ENCODE peak calls at places on chromosomes 16 and 17, in seven cellular contexts. E is A549, K is breast epithelium, S is sigmoid colon, F is colonic mucosa, J is coronary artery, I is brain microvascular endothelial cell. N is an unnamed sample.

GRCh38 chr17:73719588-73720071 is 75.4 kb upstream of the SDK2 start:
- DNase-seq in E (no peak), K (no peak), S (peak; percentile 80), F (peak; percentile 25), J (no peak), I (no peak), N (no peak)

GRCh38 chr17:58403312-58403711 is 14.0 kb downstream of the RNF43 start:
- DNase-seq in E (no peak), K (peak; percentile 40), S (no peak), F (no peak), J (no peak), I (no peak), N (peak; percentile 58)

GRCh38 chr16:9824191-9824590 is 358.0 kb downstream of the GRIN2A start:
- DNase-seq in E (no peak), K (no peak), S (no peak), F (no peak), J (no peak), I (no peak), N (no peak)

GRCh38 chr17:32461853-32462617 is 17.7 kb downstream of the PSMD11 start:
- DNase-seq in E (peak; percentile 81), K (no peak), S (no peak), F (peak; percentile 60), J (no peak), I (peak; percentile 62), N (peak; percentile 51)

GRCh38 chr16:68372381-68372720 is 61.5 kb downstream of the PRMT7 start:
- DNase-seq in E (no peak), K (no peak), S (no peak), F (no peak), J (no peak), I (no peak), N (no peak)

GRCh38 chr16:66342294-66342900 is 24.1 kb upstream of the CDH5 start:
- DNase-seq in E (peak; percentile 43), K (no peak), S (no peak), F (no peak), J (no peak), I (no peak), N (no peak)

GRCh38 chr16:24428751-24429150 is 110.6 kb upstream of the RBBP6 start:
- DNase-seq in E (no peak), K (no peak), S (no peak), F (peak; percentile 17), J (no peak), I (no peak), N (no peak)

GRCh38 chr16:68037820-68038597 is 14.9 kb downstream of the DUS2 start:
- DNase-seq in E (no peak), K (no peak), S (peak; percentile 28), F (no peak), J (no peak), I (no peak), N (no peak)

GRCh38 chr17:78226752-78227454 is 4.5 kb upstream of the TMEM235 start:
- DNase-seq in E (no peak), K (no peak), S (no peak), F (peak; percentile 38), J (no peak), I (no peak), N (no peak)

GRCh38 chr17:5585814-5586558 is 1.7 kb upstream of the NLRP1 start:
- DNase-seq in E (no peak), K (no peak), S (no peak), F (no peak), J (no peak), I (no peak), N (peak; percentile 57)
- H3K27ac ChIP-seq in E (no peak overlapping the region), K (peak overlapping the region; percentile 84), S (no peak overlapping the region), F (no peak overlapping the region), J (peak overlapping the region; percentile 93), I (no peak overlapping the region), N (peak overlapping the region; percentile 99)

DNA sequence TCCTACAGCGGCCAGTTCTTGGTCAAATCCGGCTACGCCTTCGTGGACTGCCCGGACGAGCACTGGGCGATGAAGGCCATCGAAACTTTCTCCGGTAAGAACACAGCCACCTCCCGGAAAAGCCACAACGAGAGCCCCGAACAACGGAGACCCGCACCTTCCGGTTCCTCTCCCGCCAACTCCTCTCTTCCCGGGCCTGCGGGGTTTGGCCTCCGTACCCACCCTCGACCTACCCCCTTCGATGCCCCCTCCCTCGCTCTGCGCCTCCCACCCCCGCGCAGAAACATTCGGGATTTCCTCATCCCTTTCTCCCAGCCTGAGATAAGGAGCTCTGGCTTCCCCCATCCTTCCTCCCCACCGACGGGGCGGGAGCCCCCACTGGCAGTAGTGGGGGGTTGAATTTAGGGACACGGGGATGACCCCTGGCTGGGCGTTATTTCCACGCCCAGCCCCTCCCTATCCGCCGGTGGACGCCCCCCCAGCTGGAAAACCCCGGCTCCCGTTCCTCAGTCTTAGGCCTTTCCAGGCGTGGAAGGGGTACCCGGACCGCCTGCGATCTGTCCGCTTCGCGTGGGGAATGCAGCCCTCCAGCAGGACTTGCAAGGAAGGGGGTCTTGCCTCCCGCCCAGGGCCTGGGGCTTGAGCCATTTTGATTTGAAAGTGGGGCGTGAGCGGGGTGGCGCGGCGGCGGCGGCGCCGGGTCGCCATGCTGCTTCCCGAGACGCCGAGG is 807 bp downstream of the IGF2BP1 start:
- DNase-seq in E (no peak), K (no peak), S (no peak), F (no peak), J (peak; percentile 72), I (no peak), N (no peak)
- TF ChIP-seq CTCF in E (no peak), K (no peak), S (no peak), F (no peak), J (no peak), I (no peak), N (no peak)

DNA sequence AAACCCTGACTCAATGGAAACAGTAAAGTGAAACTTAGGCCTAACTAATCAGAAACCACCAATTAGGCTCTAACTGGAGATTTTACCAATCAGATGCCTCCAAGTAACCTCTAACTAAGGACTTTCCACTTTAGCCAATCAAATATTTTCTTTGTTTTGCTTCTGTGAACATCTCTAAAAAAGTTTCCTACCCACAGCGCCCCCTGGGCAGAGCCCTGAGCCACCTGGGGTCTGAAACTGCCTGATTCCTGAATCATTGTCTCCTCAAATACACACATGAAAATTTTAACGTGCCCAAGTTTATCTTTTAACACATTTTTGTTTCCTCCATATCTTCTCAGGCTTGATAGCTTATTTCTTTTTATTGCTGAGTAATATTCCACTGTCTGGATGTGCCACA is 19.0 kb downstream of the ADAD2 start:
- DNase-seq in E (no peak), K (no peak), S (no peak), F (no peak), J (no peak), I (no peak), N (no peak)
- H3K27ac ChIP-seq in E (no peak overlapping the region), K (no peak overlapping the region), S (no peak overlapping the region), F (no peak overlapping the region), J (no peak overlapping the region), I (no peak overlapping the region), N (no peak overlapping the region)

GRCh38 chr16:89925596-89926079 is 2.5 kb downstream of the TUBB3 start:
- DNase-seq in E (no peak), K (no peak), S (no peak), F (no peak), J (no peak), I (no peak), N (no peak)
- TF ChIP-seq CTCF in E (no peak), K (no peak), S (no peak), F (no peak), J (no peak), I (peak; percentile 26), N (no peak)

GRCh38 chr16:648071-648785 is 937 bp upstream of the WDR90 start:
- DNase-seq in E (peak; percentile 54), K (no peak), S (no peak), F (peak; percentile 87), J (no peak), I (no peak), N (peak; percentile 41)

GRCh38 chr16:646679-647172 is 2.4 kb upstream of the WDR90 start:
- DNase-seq in E (no peak), K (no peak), S (no peak), F (no peak), J (no peak), I (no peak), N (no peak)

GRCh38 chr16:645852-646678 is 3.1 kb upstream of the WDR90 start:
- DNase-seq in E (no peak), K (no peak), S (no peak), F (no peak), J (no peak), I (no peak), N (no peak)

GRCh38 chr16:648786-649589 is at the start of gene WDR90:
- DNase-seq in E (peak; percentile 94), K (peak; percentile 85), S (peak; percentile 97), F (peak; percentile 96), J (peak; percentile 94), I (peak; percentile 69), N (peak; percentile 91)

GRCh38 chr16:647173-647902 is 1.8 kb upstream of the WDR90 start:
- DNase-seq in E (no peak), K (no peak), S (no peak), F (peak; percentile 61), J (no peak), I (no peak), N (no peak)
- H3K27ac ChIP-seq in E (no peak overlapping the region), K (peak overlapping the region; percentile 89), S (peak overlapping the region; percentile 22), F (peak overlapping the region; percentile 80), J (no peak overlapping the region), I (no peak overlapping the region), N (peak overlapping the region; percentile 89)

DNA sequence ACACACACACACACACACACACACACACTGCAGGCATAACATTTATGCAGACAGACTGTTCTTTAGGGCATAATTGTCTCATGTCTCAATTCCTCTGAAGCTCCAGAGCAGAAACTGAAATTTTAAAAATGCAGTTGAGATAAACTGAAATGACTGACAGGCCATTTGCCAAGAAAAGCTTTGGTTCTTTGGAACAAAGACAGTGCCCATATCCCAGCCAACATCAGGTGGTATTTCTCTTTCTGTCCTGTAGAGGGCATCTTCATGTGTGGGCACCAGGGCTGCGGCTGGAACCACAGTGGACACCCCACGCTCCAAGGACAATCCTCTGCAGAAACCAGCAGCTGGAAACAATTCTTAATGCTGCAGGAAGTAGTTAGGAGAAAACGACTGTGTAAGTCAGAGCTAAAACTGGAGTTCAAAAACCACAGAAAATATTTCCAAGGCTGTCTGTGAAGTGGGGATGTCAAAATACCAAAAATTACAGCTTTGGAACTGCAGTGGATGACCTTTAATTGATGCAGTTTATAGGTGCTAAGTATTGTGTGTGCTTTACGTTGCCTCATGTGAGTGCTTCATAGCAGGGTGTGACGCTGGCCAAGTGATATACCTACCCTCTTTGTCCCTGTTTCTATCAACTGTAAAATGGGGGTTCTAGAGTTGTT is 10.6 kb upstream of the MEFV start:
- DNase-seq in E (peak; percentile 61), K (no peak), S (no peak), F (no peak), J (no peak), I (peak; percentile 20), N (no peak)
- TF ChIP-seq CTCF in E (peak; percentile 34), K (no peak), S (no peak), F (peak; percentile 31), J (no peak), I (peak; percentile 52), N (no peak)